ENCODE peak calls at places on chromosomes 12 and 14, in five cellular contexts. K is NCI-H460, W is COLO829, C is endothelial cell, T is epithelial cell of esophagus. E is an unnamed sample.

GRCh38 chr14:80275208-80275850 is 64.0 kb upstream of the DIO2 start:
- DNase-seq in K (no peak), W (peak), C (no peak), T (peak), E (no peak)

GRCh38 chr14:99360774-99361595 is 89.0 kb upstream of the BCL11B start:
- DNase-seq in K (no peak), W (no peak), C (no peak), T (no peak), E (peak)

GRCh38 chr12:25734529-25735180 is 181.6 kb upstream of the LMNTD1 start:
- DNase-seq in K (no peak), W (no peak), C (no peak), T (no peak), E (no peak)

GRCh38 chr12:105100998-105101397 is 6.5 kb upstream of the WASHC4 start:
- DNase-seq in K (no peak), W (peak), C (no peak), T (no peak), E (no peak)

GRCh38 chr14:104803280-104803915 is 2.5 kb downstream of the ZBTB42 start:
- DNase-seq in K (no peak), W (no peak), C (no peak), T (no peak), E (no peak)

GRCh38 chr14:62015248-62015647 is 253.0 kb downstream of the SNAPC1 start:
- DNase-seq in K (no peak), W (no peak), C (no peak), T (no peak), E (no peak)

GRCh38 chr12:64650762-64651161 is 40.5 kb downstream of the RASSF3 start:
- DNase-seq in K (peak), W (no peak), C (no peak), T (no peak), E (no peak)

GRCh38 chr14:60222820-60223219 is 26.2 kb upstream of the PPM1A start:
- DNase-seq in K (no peak), W (no peak), C (no peak), T (peak), E (no peak)

GRCh38 chr12:27615331-27615891 is 80.8 kb upstream of the REP15 start:
- DNase-seq in K (no peak), W (peak), C (no peak), T (no peak), E (no peak)

GRCh38 chr12:19706936-19707335 is 267.6 kb downstream of the AEBP2 start:
- DNase-seq in K (no peak), W (no peak), C (no peak), T (no peak), E (no peak)

GRCh38 chr12:124501827-124502226 is 65.6 kb downstream of the NCOR2 start:
- DNase-seq in K (no peak), W (no peak), C (no peak), T (no peak), E (no peak)

GRCh38 chr12:26493656-26494055 is 298.3 kb downstream of the SSPN start:
- DNase-seq in K (no peak), W (no peak), C (no peak), T (peak), E (no peak)

GRCh38 chr12:18864900-18865561 is 127.1 kb downstream of the CAPZA3 start:
- DNase-seq in K (no peak), W (no peak), C (no peak), T (peak), E (no peak)

GRCh38 chr14:22381751-22382150 is 207.3 kb downstream of the DAD1 start:
- DNase-seq in K (no peak), W (no peak), C (no peak), T (no peak), E (no peak)

GRCh38 chr14:99230271-99231141 is 41.5 kb downstream of the BCL11B start:
- DNase-seq in K (no peak), W (no peak), C (no peak), T (peak), E (no peak)

GRCh38 chr14:90575336-90575735 is 178.5 kb downstream of the CALM1 start:
- DNase-seq in K (no peak), W (no peak), C (no peak), T (no peak), E (no peak)

GRCh38 chr12:64671682-64672081 is 61.4 kb downstream of the RASSF3 start:
- DNase-seq in K (no peak), W (no peak), C (no peak), T (no peak), E (no peak)

GRCh38 chr12:75765170-75766059 is 254.0 kb upstream of the KRR1 start:
- DNase-seq in K (no peak), W (no peak), C (no peak), T (no peak), E (no peak)

GRCh38 chr14:91392623-91393303 is 24.9 kb downstream of the CCDC88C start:
- DNase-seq in K (no peak), W (no peak), C (no peak), T (peak), E (no peak)

GRCh38 chr12:66164349-66164821 is 5.4 kb downstream of the TMBIM4 start:
- DNase-seq in K (no peak), W (no peak), C (no peak), T (no peak), E (no peak)

GRCh38 chr14:63773504-63773903 is 45.6 kb upstream of the SGPP1 start:
- DNase-seq in K (no peak), W (no peak), C (no peak), T (peak), E (no peak)

GRCh38 chr12:15268927-15269552 is 47.8 kb upstream of the RERG start:
- DNase-seq in K (peak), W (peak), C (peak), T (peak), E (peak)

E was measured in HEK293T.